ENCODE peak calls at places on chromosomes 6 and 20, in four cellular contexts. O is GM23338, I is PC-3, C is endothelial cell of umbilical vein. A is an unnamed sample.

GRCh38 chr6:6164367-6164766 is 156.1 kb downstream of the F13A1 start:
- DNase-seq in I (no peak), C (no peak), O (no peak), A (no peak)

GRCh38 chr6:147331401-147331800 is 127.2 kb downstream of the STXBP5 start:
- DNase-seq in C (no peak), I (no peak), O (no peak), A (no peak)

GRCh38 chr6:106757267-106757666 is 127.9 kb downstream of the QRSL1 start:
- DNase-seq in C (no peak), I (peak; percentile 40), O (no peak), A (no peak)

GRCh38 chr6:169177516-169178196 is 76.0 kb downstream of the THBS2 start:
- DNase-seq in I (no peak), O (no peak), C (no peak), A (no peak)

GRCh38 chr20:59811681-59812171 is 121.7 kb downstream of the SYCP2 start:
- DNase-seq in I (no peak), C (no peak), O (no peak), A (no peak)

GRCh38 chr6:148529010-148529409 is 186.4 kb downstream of the SASH1 start:
- DNase-seq in I (no peak), C (no peak), O (no peak), A (no peak)

GRCh38 chr6:11193434-11193833 is 39.0 kb downstream of the NEDD9 start:
- DNase-seq in O (no peak), C (no peak), I (no peak), A (no peak)

GRCh38 chr6:113755449-113756289 is 101.5 kb upstream of the MARCKS start:
- DNase-seq in O (no peak), C (no peak), I (no peak), A (peak; percentile 58)

GRCh38 chr6:151494235-151494950 is 576 bp downstream of the CCDC170 start:
- DNase-seq in C (peak; percentile 70), I (peak; percentile 16), O (peak; percentile 57), A (peak; percentile 53)

GRCh38 chr6:24501914-24502313 is 7.1 kb downstream of the ALDH5A1 start:
- DNase-seq in I (no peak), C (no peak), O (no peak), A (no peak)

GRCh38 chr6:168291450-168291849 is 28.1 kb downstream of the DACT2 start:
- DNase-seq in I (no peak), C (no peak), O (no peak), A (no peak)

GRCh38 chr6:142331075-142331551 is 29.3 kb downstream of the ADGRG6 start:
- DNase-seq in C (peak; percentile 81), O (no peak), I (no peak), A (no peak)

GRCh38 chr20:58135441-58136170 is 92.8 kb downstream of the ANKRD60 start:
- DNase-seq in I (peak; percentile 87), C (no peak), O (no peak), A (no peak)

GRCh38 chr20:46255440-46256104 is 52.7 kb downstream of the CDH22 start:
- DNase-seq in I (peak; percentile 97), C (peak; percentile 36), O (no peak), A (peak; percentile 34)
- H3K4me1 ChIP-seq in I (peaks cover 13% of the 10 kb centered on the region), C (peaks cover 5% of the 10 kb centered on the region), O (no peaks in the 10 kb centered on the region), A (no peaks in the 10 kb centered on the region)

DNA sequence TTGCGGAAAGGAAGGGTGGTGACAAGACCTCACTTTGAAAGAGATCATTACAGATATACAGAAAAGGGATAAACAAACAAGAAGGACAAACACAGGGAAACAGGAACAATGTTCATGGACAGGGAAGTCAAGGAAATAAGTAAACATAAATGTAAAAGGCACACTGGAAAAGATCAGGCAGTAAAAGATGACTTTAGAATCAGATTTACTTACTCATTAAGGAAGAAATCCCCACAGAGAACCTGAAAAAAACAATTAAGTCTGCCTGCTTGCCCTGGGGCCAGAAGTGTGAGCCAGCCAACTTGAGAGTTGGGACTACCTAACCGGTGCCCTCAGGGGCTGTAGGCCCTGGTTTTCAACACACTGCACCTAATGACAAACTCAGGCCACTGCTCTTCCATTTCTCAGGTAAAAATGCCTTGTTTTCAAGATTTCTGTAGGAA is 1.7 kb downstream of the APMAP start:
- DNase-seq in I (no peak), C (no peak), O (no peak), A (no peak)
- H3K4me3 ChIP-seq in I (peak overlapping the region; percentile 88), C (no peak overlapping the region), O (peak overlapping the region; percentile 93), A (peak overlapping the region; percentile 92)

GRCh38 chr20:31859998-31860380 is 10.3 kb downstream of the DUSP15 start:
- DNase-seq in I (no peak), C (no peak), O (no peak), A (no peak)

GRCh38 chr20:31860431-31861345 is 9.6 kb downstream of the DUSP15 start:
- DNase-seq in O (peak; percentile 85), C (no peak), I (peak; percentile 61), A (no peak)

GRCh38 chr20:31862157-31862470 is 8.2 kb downstream of the DUSP15 start:
- DNase-seq in O (no peak), I (no peak), C (no peak), A (no peak)

GRCh38 chr20:31862506-31862905 is 7.8 kb downstream of the DUSP15 start:
- DNase-seq in I (no peak), C (no peak), O (no peak), A (no peak)

GRCh38 chr20:31861346-31862156 is 8.8 kb downstream of the DUSP15 start:
- DNase-seq in I (peak; percentile 53), C (peak; percentile 56), O (peak; percentile 97), A (peak; percentile 76)
- TF ChIP-seq EZH2 in I (peak; percentile 29), C (no peak), O (no peak), A (no peak)

DNA sequence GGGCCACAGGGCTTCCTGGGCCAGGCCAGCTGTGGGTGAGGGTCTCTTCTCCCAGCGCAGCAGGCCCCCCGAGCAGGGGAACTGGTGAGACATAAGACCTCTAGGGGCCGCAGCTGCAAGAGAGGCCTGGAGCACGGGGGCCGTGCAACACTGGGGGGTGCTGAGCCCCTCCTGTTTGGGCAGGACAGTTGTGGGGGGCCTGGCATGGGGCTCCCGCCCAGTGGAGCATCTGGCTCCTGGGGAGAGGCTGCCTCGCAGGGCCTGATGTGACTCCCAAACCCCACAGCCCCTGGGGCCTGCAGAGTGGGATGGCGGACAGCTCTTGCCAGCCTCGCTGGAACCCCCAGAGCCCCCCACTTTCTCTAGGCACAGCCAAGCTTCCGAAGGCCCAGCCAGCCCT is 16.9 kb upstream of the GATA5 start:
- DNase-seq in C (no peak), I (no peak), O (no peak), A (no peak)
- H3K4me1 ChIP-seq in C (no peaks in the 10 kb centered on the region), I (peaks cover 20% of the 10 kb centered on the region), O (peaks cover 5% of the 10 kb centered on the region), A (no peaks in the 10 kb centered on the region)

DNA sequence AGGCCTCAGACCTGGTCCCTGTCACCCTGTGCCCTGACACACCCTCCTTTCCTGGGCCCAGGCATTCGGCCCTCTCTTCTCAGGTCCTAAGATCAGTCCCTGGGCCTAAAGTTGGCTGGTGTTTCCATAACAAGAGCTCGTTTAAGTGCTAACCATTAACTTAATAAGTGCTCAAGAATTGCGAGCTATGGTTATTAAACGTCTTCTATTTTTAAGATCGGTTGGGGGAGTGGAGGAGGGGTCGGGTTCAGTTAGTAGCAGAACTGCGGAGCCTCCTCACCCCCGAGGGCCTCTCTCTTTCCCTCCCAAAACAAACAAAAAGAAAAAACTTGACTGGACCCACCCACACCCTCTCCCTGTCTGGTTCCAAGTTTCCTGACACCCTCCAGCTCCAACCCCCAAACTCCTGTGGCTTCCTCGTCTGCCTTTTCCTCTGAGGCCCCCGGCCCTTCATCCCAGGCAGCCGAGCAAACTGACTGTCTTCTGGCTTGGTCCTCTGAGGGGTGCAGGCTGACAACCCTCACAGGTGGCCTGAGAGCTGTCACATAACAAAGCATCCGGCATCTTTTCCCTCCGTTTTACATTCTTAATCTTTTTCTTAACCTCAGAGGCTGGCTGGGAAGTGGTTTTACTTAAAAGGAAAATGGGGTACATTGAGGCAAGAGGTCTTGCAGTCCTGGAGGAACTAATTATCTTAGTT is 2.0 kb downstream of the STK35 start:
- DNase-seq in O (peak; percentile 15), C (no peak), I (no peak), A (no peak)
- H3K4me3 ChIP-seq in O (peak overlapping the region; percentile 81), C (peak overlapping the region; percentile 65), I (peak overlapping the region; percentile 87), A (peak overlapping the region; percentile 93)

A was measured in A673.